ENCODE peak calls at places on chromosome 11, in five cellular contexts. Z is Daoy; T is stimulated activated naive CD4-positive, alpha-beta T cell; K is left lobe of liver; R is activated T-cell treated with anti-CD3 and anti-CD28 coated beads for 1 hour. H is an unnamed sample.

GRCh38 chr11:1572200-1573076 is at the start of gene DUSP8:
- DNase-seq in T (peak; percentile 92), R (peak; percentile 94), Z (peak; percentile 91), K (peak; percentile 77), H (peak; percentile 96)

GRCh38 chr11:37817727-37818270 is 1219.8 kb upstream of the RAG2 start:
- DNase-seq in T (no peak), K (no peak), R (no peak), Z (no peak), H (no peak)

GRCh38 chr11:100730266-100730665 is 43.2 kb downstream of the ARHGAP42 start:
- DNase-seq in T (no peak), R (no peak), Z (no peak), K (no peak), H (no peak)

GRCh38 chr11:67468509-67468834 is 579 bp downstream of the TMEM134 start:
- DNase-seq in K (no peak), T (no peak), Z (no peak), R (no peak), H (no peak)

GRCh38 chr11:91926967-91927366 is 297.7 kb upstream of the FAT3 start:
- DNase-seq in K (no peak), T (no peak), Z (no peak), R (no peak), H (no peak)

GRCh38 chr11:88301478-88302140 is 35.9 kb downstream of the CTSC start:
- DNase-seq in R (no peak), K (no peak), Z (peak; percentile 4), T (no peak), H (peak; percentile 22)

GRCh38 chr11:37076866-37077265 is 478.8 kb upstream of the RAG2 start:
- DNase-seq in T (no peak), K (no peak), R (no peak), Z (no peak), H (no peak)

GRCh38 chr11:119091966-119092879 is 7.5 kb downstream of the HMBS start:
- DNase-seq in K (no peak), T (no peak), Z (no peak), R (no peak), H (no peak)

GRCh38 chr11:102633385-102634026 is 8.4 kb upstream of the MMP20 start:
- DNase-seq in K (no peak), Z (no peak), T (no peak), R (no peak), H (no peak)

GRCh38 chr11:67278135-67278938 is 10.8 kb upstream of the ANKRD13D start:
- DNase-seq in Z (no peak), T (no peak), R (no peak), K (no peak), H (no peak)

GRCh38 chr11:85089654-85090053 is 537.5 kb downstream of the DLG2 start:
- DNase-seq in R (no peak), T (no peak), Z (no peak), K (no peak), H (no peak)

GRCh38 chr11:36311926-36312592 is 16.0 kb downstream of the PRR5L start:
- DNase-seq in R (no peak), K (no peak), Z (peak; percentile 60), T (no peak), H (no peak)

GRCh38 chr11:13667795-13668101 is 720 bp upstream of the FAR1 start:
- DNase-seq in T (no peak), K (no peak), Z (no peak), R (no peak), H (no peak)

GRCh38 chr11:16924462-16924825 is 89.8 kb downstream of the PLEKHA7 start:
- DNase-seq in T (no peak), R (no peak), Z (no peak), K (no peak), H (no peak)

GRCh38 chr11:2708151-2708581 is 8.4 kb upstream of the KCNQ1OT1 start:
- DNase-seq in R (no peak), Z (no peak), T (no peak), K (no peak), H (no peak)

GRCh38 chr11:44566952-44567875 is 1.8 kb downstream of the CD82 start:
- DNase-seq in K (no peak), R (no peak), T (no peak), Z (peak; percentile 35), H (no peak)

GRCh38 chr11:66524304-66525040 is 14.0 kb downstream of the BBS1 start:
- DNase-seq in K (no peak), T (no peak), R (no peak), Z (no peak), H (no peak)

GRCh38 chr11:77993902-77994301 is 566 bp downstream of the INTS4 start:
- DNase-seq in Z (no peak), T (no peak), K (no peak), R (no peak), H (peak; percentile 5)

GRCh38 chr11:40445391-40445790 is 1014.1 kb downstream of the LRRC4C start:
- DNase-seq in T (no peak), Z (no peak), R (no peak), K (no peak), H (no peak)

GRCh38 chr11:34206598-34207300 is 101.3 kb downstream of the NAT10 start:
- DNase-seq in R (no peak), K (no peak), Z (no peak), T (no peak), H (no peak)

GRCh38 chr11:2530131-2530854 is 85.5 kb downstream of the KCNQ1 start:
- DNase-seq in Z (no peak), T (no peak), K (no peak), R (no peak), H (no peak)

GRCh38 chr11:78039919-78040671 is 17.0 kb upstream of the KCTD14 start:
- DNase-seq in R (peak; percentile 2), T (no peak), K (peak; percentile 62), Z (peak; percentile 95), H (no peak)

GRCh38 chr11:69666752-69667536 is 8.2 kb downstream of the LTO1 start:
- DNase-seq in Z (no peak), T (no peak), K (no peak), R (no peak), H (no peak)

GRCh38 chr11:75499423-75500305 is 26.1 kb downstream of the GDPD5 start:
- DNase-seq in R (no peak), Z (peak; percentile 68), T (no peak), K (no peak), H (no peak)

GRCh38 chr11:556175-556699 is 4.3 kb downstream of the LMNTD2 start:
- DNase-seq in Z (no peak), R (no peak), T (no peak), K (no peak), H (no peak)

GRCh38 chr11:34191592-34191991 is 86.2 kb downstream of the NAT10 start:
- DNase-seq in K (no peak), R (no peak), Z (no peak), T (no peak), H (no peak)

GRCh38 chr11:47259178-47259977 is 1.6 kb downstream of the NR1H3 start:
- DNase-seq in Z (peak; percentile 45), K (no peak), T (no peak), R (peak; percentile 18), H (no peak)

GRCh38 chr11:7971846-7972245 is 6.6 kb upstream of the NLRP10 start:
- DNase-seq in K (no peak), T (no peak), Z (no peak), R (no peak), H (no peak)

GRCh38 chr11:129631201-129631600 is 184.4 kb upstream of the TMEM45B start:
- DNase-seq in Z (no peak), R (no peak), T (no peak), K (no peak), H (no peak)